ENCODE peak calls at places on chromosomes 4 and X, in four cellular contexts. One of them, this sample, is unnamed.

GRCh38 chr4:184357164-184357563 is 117.2 kb downstream of the IRF2 start:
- DNase-seq in HepG2: no peak
- DNase-seq in K562: no peak
- DNase-seq in GM12878: no peak
- DNase-seq in this sample: no peak

GRCh38 chr4:180617203-180617602 is 1626.0 kb upstream of the TENM3 start:
- DNase-seq in HepG2: peak
- DNase-seq in K562: no peak
- DNase-seq in GM12878: no peak
- DNase-seq in this sample: peak

GRCh38 chr4:80393246-80393969 is 57.9 kb downstream of the CFAP299 start:
- DNase-seq in HepG2: no peak
- DNase-seq in K562: no peak
- DNase-seq in GM12878: no peak
- DNase-seq in this sample: no peak

GRCh38 chr4:37770016-37770415 is 56.5 kb upstream of the PGM2 start:
- DNase-seq in HepG2: no peak
- DNase-seq in K562: no peak
- DNase-seq in GM12878: no peak
- DNase-seq in this sample: no peak

GRCh38 chrX:46758163-46758955 is 559 bp downstream of the SLC9A7 start:
- DNase-seq in HepG2: no peak
- DNase-seq in K562: no peak
- DNase-seq in GM12878: no peak
- DNase-seq in this sample: no peak

GRCh38 chr4:128590773-128591172 is 218.7 kb upstream of the JADE1 start:
- DNase-seq in HepG2: no peak
- DNase-seq in K562: no peak
- DNase-seq in GM12878: no peak
- DNase-seq in this sample: no peak

GRCh38 chr4:42750831-42751230 is 93.9 kb upstream of the ATP8A1 start:
- DNase-seq in HepG2: no peak
- DNase-seq in K562: no peak
- DNase-seq in GM12878: no peak
- DNase-seq in this sample: no peak

GRCh38 chr4:98673978-98674377 is 15.6 kb upstream of the TSPAN5 start:
- DNase-seq in HepG2: no peak
- DNase-seq in K562: no peak
- DNase-seq in GM12878: no peak
- DNase-seq in this sample: no peak

GRCh38 chrX:13473666-13474516 is 95.5 kb upstream of the EGFL6 start:
- DNase-seq in HepG2: no peak
- DNase-seq in K562: no peak
- DNase-seq in GM12878: peak
- DNase-seq in this sample: no peak

GRCh38 chr4:38177035-38177791 is 217.0 kb downstream of the PTTG2 start:
- DNase-seq in HepG2: no peak
- DNase-seq in K562: no peak
- DNase-seq in GM12878: no peak
- DNase-seq in this sample: no peak

GRCh38 chr4:37502070-37502469 is 184.1 kb downstream of the RELL1 start:
- DNase-seq in HepG2: no peak
- DNase-seq in K562: peak
- DNase-seq in GM12878: no peak
- DNase-seq in this sample: no peak

GRCh38 chr4:74117024-74117534 is 18.1 kb upstream of the CXCL2 start:
- DNase-seq in HepG2: peak
- DNase-seq in K562: no peak
- DNase-seq in GM12878: no peak
- DNase-seq in this sample: no peak

GRCh38 chrX:46551494-46552128 is 6.4 kb upstream of the ZNF674 start:
- DNase-seq in HepG2: no peak
- DNase-seq in K562: no peak
- DNase-seq in GM12878: no peak
- DNase-seq in this sample: no peak

GRCh38 chrX:3545901-3546300 is 167.5 kb downstream of the PRKX start:
- DNase-seq in HepG2: no peak
- DNase-seq in K562: no peak
- DNase-seq in GM12878: no peak
- DNase-seq in this sample: no peak

GRCh38 chr4:148166132-148166531 is 276.1 kb downstream of the NR3C2 start:
- DNase-seq in HepG2: no peak
- DNase-seq in K562: no peak
- DNase-seq in GM12878: no peak
- DNase-seq in this sample: no peak

GRCh38 chr4:51907001-51907669 is 64.2 kb downstream of the DCUN1D4 start:
- DNase-seq in HepG2: no peak
- DNase-seq in K562: no peak
- DNase-seq in GM12878: no peak
- DNase-seq in this sample: no peak

GRCh38 chr4:76301068-76301774 is 5.3 kb upstream of the STBD1 start:
- DNase-seq in HepG2: peak
- DNase-seq in K562: peak
- DNase-seq in GM12878: peak
- DNase-seq in this sample: peak

GRCh38 chrX:35841872-35842271 is 43.7 kb downstream of the MAGEB16 start:
- DNase-seq in HepG2: no peak
- DNase-seq in K562: no peak
- DNase-seq in GM12878: no peak
- DNase-seq in this sample: no peak

GRCh38 chr4:33381806-33382205 is 2661.6 kb downstream of the PCDH7 start:
- DNase-seq in HepG2: no peak
- DNase-seq in K562: no peak
- DNase-seq in GM12878: no peak
- DNase-seq in this sample: no peak

GRCh38 chr4:88177981-88178632 is 19.7 kb upstream of the ABCG2 start:
- DNase-seq in HepG2: peak
- DNase-seq in K562: peak
- DNase-seq in GM12878: no peak
- DNase-seq in this sample: no peak

GRCh38 chr4:16745887-16746286 is 152.6 kb downstream of the LDB2 start:
- DNase-seq in HepG2: no peak
- DNase-seq in K562: no peak
- DNase-seq in GM12878: no peak
- DNase-seq in this sample: no peak

GRCh38 chr4:16750882-16751642 is 147.4 kb downstream of the LDB2 start:
- DNase-seq in HepG2: no peak
- DNase-seq in K562: no peak
- DNase-seq in GM12878: no peak
- DNase-seq in this sample: no peak

GRCh38 chr4:16752150-16752549 is 146.3 kb downstream of the LDB2 start:
- DNase-seq in HepG2: no peak
- DNase-seq in K562: no peak
- DNase-seq in GM12878: no peak
- DNase-seq in this sample: no peak

GRCh38 chr4:16754104-16754503 is 144.3 kb downstream of the LDB2 start:
- DNase-seq in HepG2: no peak
- DNase-seq in K562: no peak
- DNase-seq in GM12878: no peak
- DNase-seq in this sample: no peak

DNA sequence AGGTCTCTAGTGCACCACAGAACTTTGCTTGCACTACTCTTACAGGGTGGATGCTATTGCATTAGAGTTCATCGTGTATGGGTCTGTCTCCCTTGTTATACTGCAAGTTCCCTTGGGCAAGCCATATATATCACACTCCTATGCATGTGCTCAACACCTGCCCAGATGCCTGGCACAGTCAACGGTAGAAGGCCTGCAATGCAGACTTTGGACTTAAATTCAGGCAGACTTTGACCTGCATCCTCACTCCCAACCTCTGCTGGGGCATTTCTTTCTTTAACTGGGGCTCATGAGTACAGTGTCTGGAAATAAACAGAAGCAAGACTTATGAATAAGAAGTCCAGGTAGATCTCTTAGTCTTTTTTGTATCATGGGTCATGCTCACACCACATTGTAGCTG is 148.2 kb downstream of the LDB2 start:
- DNase-seq in HepG2: no peak
- DNase-seq in K562: no peak
- DNase-seq in GM12878: no peak
- DNase-seq in this sample: no peak
- TF ChIP-seq FOXK2 in HepG2: no peak
- TF ChIP-seq FOXK2 in K562: no peak
- TF ChIP-seq FOXK2 in GM12878: no peak
- TF ChIP-seq FOXK2 in this sample: no peak

GRCh38 chrX:119482497-119483480 is 14.5 kb downstream of the SLC25A5 start:
- DNase-seq in HepG2: no peak
- DNase-seq in K562: peak
- DNase-seq in GM12878: no peak
- DNase-seq in this sample: peak

GRCh38 chrX:119482041-119482440 is 13.8 kb downstream of the SLC25A5 start:
- DNase-seq in HepG2: no peak
- DNase-seq in K562: no peak
- DNase-seq in GM12878: no peak
- DNase-seq in this sample: no peak

GRCh38 chrX:119478504-119478903 is 10.3 kb downstream of the SLC25A5 start:
- DNase-seq in HepG2: no peak
- DNase-seq in K562: no peak
- DNase-seq in GM12878: no peak
- DNase-seq in this sample: no peak

GRCh38 chrX:119479845-119480244 is 11.6 kb downstream of the SLC25A5 start:
- DNase-seq in HepG2: no peak
- DNase-seq in K562: no peak
- DNase-seq in GM12878: no peak
- DNase-seq in this sample: no peak

GRCh38 chrX:119481218-119481875 is 13.1 kb downstream of the SLC25A5 start:
- DNase-seq in HepG2: peak
- DNase-seq in K562: no peak
- DNase-seq in GM12878: no peak
- DNase-seq in this sample: no peak
- TF ChIP-seq FOXM1 in HepG2: no peak
- TF ChIP-seq FOXM1 in K562: no peak
- TF ChIP-seq FOXM1 in GM12878: no peak
- TF ChIP-seq FOXM1 in this sample: no peak

GRCh38 chr4:112927544-112927943 is 121.9 kb upstream of the ANK2 start:
- DNase-seq in HepG2: no peak
- DNase-seq in K562: no peak
- DNase-seq in GM12878: no peak
- DNase-seq in this sample: no peak
- TF ChIP-seq FOXK2 in HepG2: no peak
- TF ChIP-seq FOXK2 in K562: no peak
- TF ChIP-seq FOXK2 in GM12878: no peak
- TF ChIP-seq FOXK2 in this sample: no peak

GRCh38 chr4:1236103-1236641 is 12.8 kb downstream of the CTBP1 start:
- DNase-seq in HepG2: no peak
- DNase-seq in K562: no peak
- DNase-seq in GM12878: no peak
- DNase-seq in this sample: no peak
- TF ChIP-seq FOXM1 in HepG2: no peak
- TF ChIP-seq FOXM1 in K562: no peak
- TF ChIP-seq FOXM1 in GM12878: no peak
- TF ChIP-seq FOXM1 in this sample: no peak

GRCh38 chrX:39897741-39898097 is 200.0 kb downstream of the BCOR start:
- DNase-seq in HepG2: no peak
- DNase-seq in K562: no peak
- DNase-seq in GM12878: no peak
- DNase-seq in this sample: no peak

GRCh38 chrX:39896951-39897740 is 200.6 kb downstream of the BCOR start:
- DNase-seq in HepG2: peak
- DNase-seq in K562: peak
- DNase-seq in GM12878: no peak
- DNase-seq in this sample: peak

GRCh38 chrX:39893417-39894338 is 204.1 kb downstream of the BCOR start:
- DNase-seq in HepG2: no peak
- DNase-seq in K562: no peak
- DNase-seq in GM12878: no peak
- DNase-seq in this sample: no peak

GRCh38 chrX:39894626-39895025 is 203.1 kb downstream of the BCOR start:
- DNase-seq in HepG2: no peak
- DNase-seq in K562: no peak
- DNase-seq in GM12878: no peak
- DNase-seq in this sample: no peak

GRCh38 chrX:39895228-39896110 is 202.3 kb downstream of the BCOR start:
- DNase-seq in HepG2: no peak
- DNase-seq in K562: no peak
- DNase-seq in GM12878: no peak
- DNase-seq in this sample: no peak
- TF ChIP-seq FOXK2 in HepG2: no peak
- TF ChIP-seq FOXK2 in K562: no peak
- TF ChIP-seq FOXK2 in GM12878: no peak
- TF ChIP-seq FOXK2 in this sample: no peak